ENCODE peak calls at places on chromosomes 13 and 19, in ten cellular contexts. G is brain microvascular endothelial cell; U is NCI-H1436; H is midbrain; K is foreskin keratinocyte; C is activated naive CD8-positive, alpha-beta T cell treated with anti-CD3 and anti-CD28 coated beads for 36 hours; L is cardiac fibroblast; R is CD8-positive, alpha-beta memory T cell; F is amygdala; I is ACHN. W is an unnamed sample.

GRCh38 chr13:113008841-113009240 is 39.8 kb downstream of the MCF2L start:
- DNase-seq in U (no peak), I (no peak), R (no peak), K (no peak), L (no peak), G (no peak), F (no peak), H (no peak), C (no peak), W (no peak)

GRCh38 chr19:10780368-10780767 is 55.6 kb downstream of the TMED1 start:
- DNase-seq in H (peak), K (no peak), L (peak), I (no peak), G (peak), F (no peak), U (no peak), R (no peak), C (no peak), W (peak)

GRCh38 chr13:50123002-50123401 is 107.8 kb downstream of the KCNRG start:
- DNase-seq in H (no peak), F (no peak), G (no peak), U (no peak), K (no peak), R (no peak), I (no peak), C (no peak), L (no peak), W (no peak)

GRCh38 chr13:113029487-113030258 is 60.7 kb downstream of the MCF2L start:
- DNase-seq in R (peak), K (no peak), L (peak), G (no peak), F (no peak), I (peak), U (peak), H (peak), C (peak), W (peak)

GRCh38 chr19:18464646-18465045 is 26.7 kb upstream of the ISYNA1 start:
- DNase-seq in I (no peak), H (peak), K (no peak), F (peak), C (no peak), G (peak), R (no peak), U (no peak), L (peak), W (no peak)

GRCh38 chr13:40682449-40683240 is 16.2 kb upstream of the FOXO1 start:
- DNase-seq in K (no peak), H (peak), L (peak), R (no peak), I (peak), G (no peak), F (no peak), C (no peak), U (no peak), W (peak)

GRCh38 chr13:106376411-106377112 is 158.9 kb downstream of the EFNB2 start:
- DNase-seq in R (no peak), L (peak), K (peak), I (peak), H (no peak), U (no peak), C (no peak), G (peak), F (no peak), W (peak)

GRCh38 chr13:49308104-49308875 is 60.6 kb downstream of the CDADC1 start:
- DNase-seq in G (peak), C (no peak), R (no peak), L (peak), K (peak), H (peak), I (no peak), F (peak), U (no peak), W (no peak)

GRCh38 chr19:41172297-41173164 is 20.5 kb upstream of the CYP2S1 start:
- DNase-seq in F (no peak), K (no peak), U (no peak), C (no peak), R (no peak), G (no peak), I (no peak), H (no peak), L (no peak), W (no peak)

GRCh38 chr19:33285441-33285927 is 16.9 kb downstream of the CEBPA start:
- DNase-seq in F (no peak), L (no peak), H (no peak), I (no peak), K (no peak), R (no peak), C (no peak), G (no peak), U (no peak), W (no peak)

GRCh38 chr13:51154029-51154555 is 43.0 kb upstream of the C13orf42 start:
- DNase-seq in C (peak), H (no peak), U (no peak), L (peak), R (no peak), K (peak), G (peak), I (no peak), F (no peak), W (peak)

GRCh38 chr19:34963531-34964406 is at the start of gene ZNF792:
- DNase-seq in C (peak), U (no peak), I (peak), R (peak), G (peak), H (peak), L (peak), F (no peak), K (peak), W (peak)

GRCh38 chr13:112943309-112944125 is 25.5 kb upstream of the MCF2L start:
- DNase-seq in G (no peak), R (peak), C (peak), U (peak), I (peak), L (peak), F (no peak), K (peak), H (peak), W (peak)

GRCh38 chr19:41784337-41785239 is 11.8 kb upstream of the CEACAM3 start:
- DNase-seq in K (no peak), F (no peak), U (no peak), C (no peak), R (no peak), I (no peak), L (no peak), G (no peak), H (no peak), W (no peak)

GRCh38 chr13:30791354-30791921 is 56.1 kb downstream of the ALOX5AP start:
- DNase-seq in K (no peak), H (no peak), I (no peak), F (no peak), U (no peak), G (no peak), R (no peak), C (no peak), L (peak), W (no peak)

GRCh38 chr19:48539503-48540096 is 12.4 kb upstream of the SULT2B1 start:
- DNase-seq in U (peak), G (peak), R (no peak), K (peak), C (no peak), I (no peak), L (peak), F (no peak), H (no peak), W (peak)

GRCh38 chr13:66353664-66354063 is 876.5 kb downstream of the PCDH9 start:
- DNase-seq in H (no peak), I (no peak), F (no peak), L (peak), G (no peak), R (no peak), U (no peak), C (no peak), K (no peak), W (no peak)

GRCh38 chr13:111267205-111267604 is 53.2 kb upstream of the TEX29 start:
- DNase-seq in F (no peak), R (no peak), I (no peak), L (no peak), H (no peak), U (no peak), K (no peak), C (no peak), G (no peak), W (no peak)

GRCh38 chr13:93217701-93218100 is 8.9 kb upstream of the GPC6 start:
- DNase-seq in U (no peak), I (no peak), F (no peak), H (no peak), C (no peak), G (no peak), L (no peak), R (no peak), K (peak), W (no peak)

GRCh38 chr13:91313581-91313980 is 33.9 kb upstream of the MIR17HG start:
- DNase-seq in G (no peak), L (peak), H (no peak), F (no peak), R (no peak), C (no peak), I (no peak), K (no peak), U (no peak), W (no peak)

GRCh38 chr19:17283504-17283996 is 1.8 kb downstream of the ANKLE1 start:
- DNase-seq in K (no peak), G (no peak), R (no peak), H (no peak), L (no peak), I (no peak), C (no peak), U (no peak), F (no peak), W (no peak)

GRCh38 chr13:60431108-60431700 is 34.2 kb downstream of the TDRD3 start:
- DNase-seq in G (peak), U (peak), H (peak), C (no peak), R (no peak), K (peak), F (no peak), I (peak), L (peak), W (peak)

GRCh38 chr19:40255619-40256166 is 29.2 kb upstream of the CCNP start:
- DNase-seq in R (no peak), F (no peak), G (no peak), K (no peak), I (no peak), U (no peak), L (no peak), C (no peak), H (no peak), W (no peak)

GRCh38 chr19:12785431-12786011 is 5.8 kb upstream of the JUNB start:
- DNase-seq in U (no peak), G (no peak), F (no peak), H (no peak), L (no peak), C (no peak), R (no peak), K (peak), I (no peak), W (no peak)

GRCh38 chr13:83281666-83282065 is 600.6 kb downstream of the SLITRK1 start:
- DNase-seq in L (no peak), I (no peak), R (no peak), G (no peak), U (no peak), C (no peak), H (no peak), K (no peak), F (no peak), W (no peak)

GRCh38 chr19:42693760-42694350 is 46.4 kb downstream of the PSG3 start:
- DNase-seq in C (peak), G (peak), H (no peak), U (peak), K (peak), F (no peak), R (no peak), I (peak), L (peak), W (peak)

GRCh38 chr13:73894995-73895571 is 239.1 kb downstream of the KLF12 start:
- DNase-seq in C (no peak), G (no peak), R (no peak), U (no peak), H (no peak), I (no peak), K (no peak), L (no peak), F (no peak), W (no peak)

GRCh38 chr13:51769455-51770127 is 34.4 kb downstream of the DHRS12 start:
- DNase-seq in C (no peak), K (no peak), R (no peak), F (no peak), L (peak), H (peak), G (no peak), I (no peak), U (no peak), W (no peak)

GRCh38 chr13:97384366-97384765 is 49.6 kb upstream of the RAP2A start:
- DNase-seq in C (no peak), I (no peak), L (no peak), K (no peak), G (no peak), H (no peak), R (no peak), F (no peak), U (no peak), W (no peak)

GRCh38 chr19:51688665-51689571 is 4.2 kb upstream of the SPACA6 start:
- DNase-seq in L (peak), H (peak), F (peak), G (peak), C (peak), I (peak), K (peak), U (peak), R (no peak), W (peak)

GRCh38 chr19:49441210-49441959 is at the start of gene SLC17A7:
- DNase-seq in C (peak), G (no peak), F (no peak), U (no peak), R (peak), K (no peak), I (peak), L (no peak), H (no peak), W (no peak)

GRCh38 chr19:3270908-3271307 is 46.4 kb downstream of the CELF5 start:
- DNase-seq in H (peak), K (peak), F (no peak), C (peak), R (no peak), L (peak), I (no peak), G (peak), U (peak), W (peak)

W was measured in RKO.